ENCODE peak calls at places on chromosomes 12 and 14, in five cellular contexts. T, R, U, V and A are unnamed samples. For H3K9me3, the result is how much of the 10 kb centered on the place peaks cover.

GRCh38 chr12:89319111-89319510 is 33.2 kb downstream of the DUSP6 start:
- DNase-seq in T (no peak), U (peak), R (no peak), V (no peak), A (no peak)

GRCh38 chr12:39581592-39581991 is 38.0 kb downstream of the ABCD2 start:
- DNase-seq in V (no peak), R (no peak), T (no peak), U (peak), A (no peak)

GRCh38 chr14:91113829-91114078 is at the start of gene DGLUCY:
- DNase-seq in U (peak), R (peak), V (no peak), T (no peak), A (no peak)

GRCh38 chr14:28116716-28117115 is 649.9 kb upstream of the FOXG1 start:
- DNase-seq in T (no peak), V (no peak), R (no peak), U (no peak), A (no peak)

GRCh38 chr12:110585231-110585799 is 2.2 kb upstream of the PPTC7 start:
- DNase-seq in V (no peak), T (no peak), U (peak), R (peak), A (no peak)

GRCh38 chr12:109989380-109989779 is 6.8 kb downstream of the GIT2 start:
- DNase-seq in T (no peak), V (no peak), U (peak), R (peak), A (no peak)

GRCh38 chr12:125228519-125229260 is 163.5 kb downstream of the AACS start:
- DNase-seq in U (no peak), V (no peak), T (peak), R (no peak), A (peak)

GRCh38 chr14:29463727-29464370 is 463.8 kb downstream of the PRKD1 start:
- DNase-seq in V (no peak), T (no peak), R (no peak), U (no peak), A (no peak)

GRCh38 chr12:57940052-57940914 is 1.1 kb upstream of the ATP23 start:
- DNase-seq in U (no peak), T (no peak), R (no peak), V (no peak), A (no peak)

GRCh38 chr12:852864-853263 is 96.6 kb downstream of the RAD52 start:
- DNase-seq in R (no peak), U (no peak), V (no peak), T (no peak), A (no peak)

DNA sequence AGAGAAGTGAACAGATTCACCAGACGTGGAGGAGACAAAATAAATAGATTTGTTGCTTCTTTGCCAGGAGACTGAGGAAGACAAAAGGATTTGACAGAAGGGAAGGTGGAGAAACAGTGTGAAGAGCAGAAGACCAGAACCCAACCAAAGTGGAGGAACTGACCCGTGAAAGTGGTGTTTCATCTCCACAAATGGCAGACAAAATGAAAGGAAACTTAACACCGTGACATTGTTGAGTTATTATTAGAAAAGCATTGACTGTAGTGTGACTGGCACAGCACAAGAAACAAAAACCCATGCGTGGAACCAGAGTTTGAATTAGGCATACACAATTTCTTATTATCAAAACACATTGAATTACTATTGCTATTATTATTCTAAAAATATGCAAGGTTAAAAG is 518.1 kb downstream of the TMEM121 start:
- DNase-seq in R (no peak), U (no peak), T (no peak), V (no peak), A (no peak)
- H3K9me3 ChIP-seq in R (under half), U (under half), T (half or more), V (half or more), A (under half)

GRCh38 chr12:53004582-53004981 is 1.7 kb upstream of the EIF4B start:
- DNase-seq in T (peak), V (no peak), U (peak), R (peak), A (no peak)

GRCh38 chr12:53006810-53007742 is 820 bp downstream of the EIF4B start:
- DNase-seq in V (no peak), R (peak), T (peak), U (peak), A (peak)

GRCh38 chr12:53004178-53004577 is 2.1 kb upstream of the EIF4B start:
- DNase-seq in U (no peak), R (no peak), V (no peak), T (peak), A (no peak)

GRCh38 chr12:53005215-53005985 is 856 bp upstream of the EIF4B start:
- DNase-seq in V (no peak), T (no peak), U (peak), R (no peak), A (peak)

GRCh38 chr12:53005986-53006809 is at the start of gene EIF4B:
- DNase-seq in T (peak), U (peak), V (peak), R (peak), A (peak)
- H3K18ac ChIP-seq in T (peak), U (peak), V (peak), R (peak), A (peak)

DNA sequence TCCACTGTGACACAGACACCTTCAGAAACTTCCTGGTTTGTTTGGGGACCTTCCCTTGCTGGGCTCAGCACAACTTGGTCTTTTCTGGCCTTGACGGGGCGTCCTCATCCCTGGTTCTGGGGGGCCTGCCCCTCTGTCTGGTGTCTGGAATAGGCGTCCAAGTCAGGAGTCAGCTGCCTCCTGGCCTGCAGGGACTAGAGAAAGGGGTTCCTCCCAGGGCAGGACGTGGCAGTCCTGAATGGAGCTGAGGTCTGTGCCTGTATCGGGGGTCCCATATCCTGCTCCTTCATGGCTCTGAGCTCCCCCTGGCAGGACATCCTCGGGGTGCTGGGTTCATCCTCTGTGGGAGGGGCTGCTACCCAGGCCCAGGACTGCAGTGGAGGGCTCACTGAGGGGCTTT is 384.0 kb downstream of the TMEM121 start:
- DNase-seq in T (no peak), U (no peak), V (no peak), R (no peak), A (no peak)
- H3K9me3 ChIP-seq in T (half or more), U (under half), V (half or more), R (under half), A (under half)

GRCh38 chr14:64912256-64912655 is 2.0 kb upstream of the CHURC1 start:
- DNase-seq in R (no peak), T (no peak), V (no peak), U (peak), A (no peak)

GRCh38 chr14:64915025-64915424 is 770 bp downstream of the CHURC1 start:
- DNase-seq in T (no peak), R (no peak), U (no peak), V (no peak), A (no peak)

GRCh38 chr14:64915797-64916196 is 1.5 kb downstream of the CHURC1 start:
- DNase-seq in U (no peak), V (no peak), R (no peak), T (no peak), A (no peak)

GRCh38 chr14:64910847-64911495 is 3.3 kb upstream of the CHURC1 start:
- DNase-seq in R (peak), T (no peak), U (peak), V (no peak), A (no peak)

DNA sequence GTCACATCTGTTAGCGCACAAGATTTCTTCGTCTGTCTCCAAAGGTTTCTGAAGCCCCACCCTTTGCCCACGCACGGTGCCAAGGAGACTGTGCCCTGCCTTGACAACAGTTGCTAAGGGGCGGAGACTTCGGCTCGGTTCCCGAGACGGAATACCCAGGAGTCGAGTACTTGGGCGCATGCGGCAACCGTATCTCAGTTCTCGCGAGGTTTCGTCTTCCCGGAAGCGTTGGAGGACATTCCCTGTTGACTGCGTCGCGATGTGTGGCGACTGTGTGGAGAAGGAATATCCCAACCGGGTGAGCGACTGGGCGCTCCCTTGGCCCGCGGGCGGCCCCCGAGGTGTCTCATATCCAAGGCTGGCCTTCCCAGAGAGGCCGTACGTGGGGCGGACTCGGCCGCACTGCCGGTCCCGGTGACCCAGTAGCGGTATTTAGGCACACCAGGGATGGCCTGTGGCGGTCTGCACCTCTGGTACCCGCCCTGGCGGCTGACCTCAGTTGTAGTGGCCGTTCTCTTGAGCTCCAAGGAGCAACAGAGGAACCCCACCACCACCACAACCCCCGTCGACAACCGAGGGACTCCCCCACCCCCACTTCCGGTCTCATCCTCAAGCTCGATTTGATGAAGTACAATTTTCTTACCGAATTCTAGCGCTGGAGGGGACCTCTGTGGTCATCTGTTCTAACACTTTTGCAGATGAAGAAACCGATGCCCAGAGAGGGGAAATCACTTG is at the start of gene CHURC1:
- DNase-seq in V (peak), U (peak), T (peak), R (peak), A (peak)
- H3K18ac ChIP-seq in V (peak), U (peak), T (peak), R (peak), A (peak)

GRCh38 chr12:3740840-3741239 is 12.1 kb downstream of the CRACR2A start:
- DNase-seq in R (no peak), U (no peak), V (no peak), T (no peak), A (no peak)
- H3K9me3 ChIP-seq in R (under half), U (under half), V (under half), T (under half), A (under half)

DNA sequence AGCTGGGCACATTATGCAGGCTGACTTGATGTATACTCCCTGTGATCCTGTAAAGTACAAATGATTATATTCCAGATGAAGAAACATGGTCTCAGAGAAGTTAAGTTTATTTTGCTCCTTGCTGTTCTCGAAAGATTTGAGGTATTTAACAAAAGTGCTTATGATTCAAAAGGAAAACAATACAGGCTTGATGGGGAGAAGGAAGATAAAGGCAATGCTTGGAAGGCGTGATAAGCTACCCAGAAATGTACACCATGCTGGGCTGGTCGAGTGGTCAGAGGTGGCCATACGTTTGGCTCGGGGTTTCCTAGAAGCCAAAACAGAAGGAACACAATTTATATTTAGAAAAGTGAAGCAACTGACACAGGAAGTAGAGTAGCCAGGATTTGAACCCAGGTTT is 201.0 kb downstream of the KTN1 start:
- DNase-seq in R (no peak), V (no peak), U (no peak), T (no peak), A (no peak)
- H3K18ac ChIP-seq in R (no peak), V (no peak), U (no peak), T (no peak), A (no peak)

GRCh38 chr12:92338102-92338501 is 192.5 kb upstream of the BTG1 start:
- DNase-seq in V (no peak), R (no peak), T (no peak), U (no peak), A (no peak)

GRCh38 chr12:92331383-92331782 is 185.7 kb upstream of the BTG1 start:
- DNase-seq in T (no peak), V (no peak), U (no peak), R (no peak), A (no peak)

GRCh38 chr12:92337128-92337527 is 191.5 kb upstream of the BTG1 start:
- DNase-seq in V (no peak), T (no peak), R (peak), U (peak), A (no peak)

GRCh38 chr12:92332552-92332951 is 186.9 kb upstream of the BTG1 start:
- DNase-seq in R (no peak), T (no peak), V (no peak), U (no peak), A (no peak)

DNA sequence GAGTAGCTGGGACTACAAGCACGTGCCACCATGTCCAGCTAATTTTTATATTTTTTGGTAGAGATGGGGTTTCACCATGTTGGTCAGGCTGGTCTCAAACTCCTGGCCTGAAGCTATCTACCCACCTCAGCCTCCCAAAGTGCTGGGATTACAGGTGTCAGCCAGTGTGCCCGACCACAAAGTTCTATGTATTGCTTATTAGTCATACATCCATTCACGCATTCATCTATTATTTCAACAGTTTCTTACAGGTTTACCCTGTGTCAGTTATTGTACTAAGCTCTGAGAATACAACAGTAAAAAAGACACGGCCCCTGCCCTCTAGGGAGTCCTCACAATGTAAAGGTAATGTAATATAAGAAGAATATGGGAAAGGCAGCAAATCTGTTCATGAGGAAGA is 188.9 kb upstream of the BTG1 start:
- DNase-seq in T (no peak), V (no peak), U (no peak), R (no peak), A (no peak)
- H3K9me3 ChIP-seq in T (under half), V (under half), U (under half), R (under half), A (under half)

GRCh38 chr14:94640721-94641631 is 28.8 kb downstream of the SERPINA3 start:
- DNase-seq in R (no peak), V (no peak), T (no peak), U (no peak), A (no peak)
- H3K18ac ChIP-seq in R (no peak), V (no peak), T (peak), U (no peak), A (peak)

DNA sequence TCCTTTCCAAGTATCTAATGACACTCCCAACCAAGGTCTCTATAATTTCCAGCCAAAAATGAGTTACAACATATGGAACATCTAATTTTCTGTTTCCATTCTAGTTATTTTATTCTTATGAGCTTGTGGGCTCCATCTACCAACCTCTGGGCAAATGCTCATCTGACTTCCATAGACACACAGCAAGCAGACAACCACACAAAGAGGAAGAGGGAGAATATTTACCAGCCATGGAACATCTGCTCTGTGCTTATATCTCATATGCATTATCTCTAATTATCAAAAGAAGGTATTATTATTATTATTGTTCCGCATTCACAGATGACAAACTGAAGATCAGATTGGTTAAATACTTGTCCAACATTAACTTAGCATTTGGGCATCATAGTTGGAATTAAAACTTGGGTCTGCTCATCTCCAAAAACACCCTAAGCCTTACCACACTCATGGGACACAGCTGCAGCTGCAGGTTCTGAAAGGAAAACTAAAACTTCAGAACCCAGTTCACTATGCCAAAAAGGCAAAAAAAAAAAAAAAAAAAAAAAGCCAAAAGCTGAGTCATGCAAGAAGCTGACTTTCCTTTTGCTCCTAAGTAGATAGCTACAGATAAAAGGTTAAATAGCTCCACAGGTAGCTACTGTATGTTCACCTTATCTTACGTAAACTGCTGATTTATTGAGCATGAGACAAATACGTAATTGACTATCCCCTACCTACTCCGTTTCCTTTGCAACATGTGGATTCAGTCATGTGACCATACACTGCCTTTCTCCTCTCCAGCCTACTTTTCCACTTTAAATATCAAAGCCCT is 23.6 kb upstream of the TCL1B start:
- DNase-seq in T (no peak), U (no peak), R (no peak), V (no peak), A (no peak)
- H3K9me3 ChIP-seq in T (under half), U (under half), R (under half), V (under half), A (under half)